ENCODE peak calls at places on chromosomes 16 and 17, in eight cellular contexts. X is tibial artery, U is HCT116, K is HepG2, O is psoas muscle, F is heart right ventricle, R is neuronal stem cell, S is left ventricle myocardium inferior. L is an unnamed sample. For H3K4me1, the result is how much of the 10 kb centered on the place peaks cover.

GRCh38 chr16:21698169-21699032 is 34.6 kb downstream of the OTOA start:
- DNase-seq in U (no peak), R (no peak), F (no peak), O (no peak), K (no peak), S (no peak), X (no peak), L (no peak)

GRCh38 chr16:18024566-18024965 is 312.0 kb downstream of the NPIPA8 start:
- DNase-seq in S (no peak), R (no peak), F (no peak), K (no peak), U (no peak), O (no peak), X (no peak), L (no peak)

GRCh38 chr17:82231562-82232321 is 2.9 kb downstream of the SLC16A3 start:
- DNase-seq in O (peak), U (no peak), S (peak), K (peak), X (peak), R (no peak), F (peak), L (no peak)

GRCh38 chr17:2054740-2055493 is at the start of gene HIC1:
- DNase-seq in X (peak), U (no peak), R (peak), O (peak), S (peak), K (peak), F (peak), L (no peak)

GRCh38 chr17:69779378-69780214 is 295.4 kb upstream of the KCNJ16 start:
- DNase-seq in R (no peak), X (no peak), F (no peak), U (no peak), O (no peak), K (no peak), S (no peak), L (no peak)

GRCh38 chr17:6753006-6753445 is 2.8 kb upstream of the XAF1 start:
- DNase-seq in X (peak), S (peak), O (peak), U (no peak), R (peak), F (peak), K (peak), L (peak)

GRCh38 chr17:48068491-48068961 is 20.4 kb downstream of the NFE2L1 start:
- DNase-seq in K (peak), U (no peak), X (no peak), S (no peak), R (no peak), F (no peak), O (no peak), L (no peak)

GRCh38 chr17:48854774-48855476 is 24.1 kb downstream of the CALCOCO2 start:
- DNase-seq in X (no peak), K (no peak), U (no peak), O (no peak), F (no peak), S (no peak), R (no peak), L (no peak)

GRCh38 chr16:15509051-15509592 is 74.7 kb downstream of the BMERB1 start:
- DNase-seq in O (no peak), K (no peak), X (no peak), R (no peak), F (no peak), U (no peak), S (no peak), L (peak)

GRCh38 chr17:8997994-8998628 is 23.2 kb upstream of the NTN1 start:
- DNase-seq in U (peak), O (peak), R (peak), X (peak), F (peak), K (peak), S (peak), L (peak)

GRCh38 chr16:87207509-87207908 is 109.7 kb downstream of the C16orf95 start:
- DNase-seq in X (no peak), F (no peak), S (no peak), R (no peak), K (no peak), O (no peak), U (no peak), L (no peak)

GRCh38 chr16:87706278-87707000 is 59.3 kb downstream of the KLHDC4 start:
- DNase-seq in R (no peak), X (no peak), O (no peak), K (peak), U (no peak), S (no peak), F (no peak), L (peak)

GRCh38 chr17:17028059-17028877 is 14.0 kb upstream of the MPRIP start:
- DNase-seq in U (peak), X (no peak), K (peak), F (peak), S (peak), R (peak), O (peak), L (peak)

GRCh38 chr17:17026163-17026562 is 16.1 kb upstream of the MPRIP start:
- DNase-seq in R (no peak), X (no peak), K (no peak), S (no peak), U (no peak), O (no peak), F (no peak), L (no peak)

GRCh38 chr17:17025621-17026020 is 16.6 kb upstream of the MPRIP start:
- DNase-seq in O (no peak), U (no peak), S (no peak), R (no peak), F (no peak), X (no peak), K (no peak), L (peak)

GRCh38 chr17:17028878-17029535 is 13.2 kb upstream of the MPRIP start:
- DNase-seq in K (peak), R (no peak), F (no peak), S (no peak), O (peak), X (no peak), U (no peak), L (no peak)

DNA sequence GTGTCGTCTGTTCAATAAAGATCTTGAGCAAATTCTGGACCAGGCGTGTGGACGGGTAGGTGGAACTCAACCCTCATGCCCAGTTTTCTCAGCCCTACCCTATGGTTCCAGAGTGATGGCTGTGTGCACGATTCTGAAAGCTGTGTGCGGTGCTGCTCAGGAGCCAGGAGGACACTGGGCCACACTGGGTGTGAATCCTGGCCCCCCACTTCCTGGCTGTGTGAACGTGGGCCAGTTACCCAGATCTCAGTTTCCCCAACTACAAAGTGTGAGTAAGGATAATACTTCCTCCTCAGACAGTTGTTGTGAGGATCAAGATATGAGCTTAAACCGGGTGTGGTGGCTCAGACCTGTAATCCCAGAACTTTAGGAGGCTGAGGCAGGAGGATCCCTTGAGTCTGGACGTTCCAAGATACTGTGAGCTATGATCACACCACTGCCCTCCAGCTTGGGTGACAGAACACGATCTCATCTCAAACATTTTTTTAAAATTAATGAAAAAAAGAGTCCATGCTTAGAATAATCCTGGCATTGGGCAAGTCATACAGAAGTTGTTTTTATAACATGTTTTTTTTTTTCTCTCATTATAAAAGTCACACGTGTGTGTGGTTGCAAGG is 14.7 kb upstream of the MPRIP start:
- DNase-seq in O (no peak), X (no peak), S (no peak), K (no peak), R (no peak), U (no peak), F (no peak), L (no peak)
- H3K27ac ChIP-seq in O (no peak), X (no peak), S (no peak), K (no peak), R (no peak), U (peak), F (no peak), L (peak)

DNA sequence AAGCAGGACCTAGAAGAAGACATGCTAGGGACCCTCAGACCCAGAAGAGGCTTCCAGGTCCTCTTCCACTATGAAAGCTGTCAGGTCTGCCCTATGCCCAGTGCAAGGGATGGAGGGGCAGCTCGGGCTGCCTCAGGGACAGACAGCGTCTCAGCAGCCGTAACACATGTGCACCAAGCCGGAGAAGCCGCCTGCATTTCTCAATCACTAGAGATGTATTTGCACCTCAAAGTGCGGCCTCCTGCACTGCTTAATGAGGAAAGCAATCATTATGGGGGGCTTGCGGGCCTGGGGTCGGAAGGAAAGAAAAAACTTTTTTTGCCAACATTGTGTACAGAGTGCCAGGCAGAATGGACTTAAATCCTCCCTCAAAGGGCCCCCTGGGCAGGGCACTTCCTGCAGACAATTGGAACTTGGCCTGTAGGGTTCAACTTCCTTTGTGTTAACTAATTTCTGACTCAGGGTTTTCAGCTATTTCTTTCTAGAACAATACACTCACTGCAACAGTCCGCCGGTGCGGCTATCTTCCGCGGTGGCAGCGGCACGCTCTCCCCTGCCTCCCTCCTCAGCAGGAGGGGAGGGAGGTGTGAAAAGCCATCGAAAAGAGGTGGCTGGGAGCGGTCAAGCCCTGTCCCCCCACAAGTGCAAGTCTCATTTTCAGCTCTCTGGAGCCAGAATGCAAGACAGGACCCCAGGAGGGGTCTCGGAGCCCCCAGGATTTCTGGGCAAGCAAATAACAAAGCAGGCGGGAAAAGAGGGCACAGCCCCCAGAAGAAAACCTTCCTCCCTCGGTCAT is 101.2 kb downstream of the ZNF423 start:
- DNase-seq in R (peak), K (no peak), F (peak), X (peak), U (no peak), O (no peak), S (peak), L (no peak)
- H3K4me1 ChIP-seq in R (under half), K (under half), F (half or more), X (under half), U (under half), O (under half), S (under half), L (under half)

DNA sequence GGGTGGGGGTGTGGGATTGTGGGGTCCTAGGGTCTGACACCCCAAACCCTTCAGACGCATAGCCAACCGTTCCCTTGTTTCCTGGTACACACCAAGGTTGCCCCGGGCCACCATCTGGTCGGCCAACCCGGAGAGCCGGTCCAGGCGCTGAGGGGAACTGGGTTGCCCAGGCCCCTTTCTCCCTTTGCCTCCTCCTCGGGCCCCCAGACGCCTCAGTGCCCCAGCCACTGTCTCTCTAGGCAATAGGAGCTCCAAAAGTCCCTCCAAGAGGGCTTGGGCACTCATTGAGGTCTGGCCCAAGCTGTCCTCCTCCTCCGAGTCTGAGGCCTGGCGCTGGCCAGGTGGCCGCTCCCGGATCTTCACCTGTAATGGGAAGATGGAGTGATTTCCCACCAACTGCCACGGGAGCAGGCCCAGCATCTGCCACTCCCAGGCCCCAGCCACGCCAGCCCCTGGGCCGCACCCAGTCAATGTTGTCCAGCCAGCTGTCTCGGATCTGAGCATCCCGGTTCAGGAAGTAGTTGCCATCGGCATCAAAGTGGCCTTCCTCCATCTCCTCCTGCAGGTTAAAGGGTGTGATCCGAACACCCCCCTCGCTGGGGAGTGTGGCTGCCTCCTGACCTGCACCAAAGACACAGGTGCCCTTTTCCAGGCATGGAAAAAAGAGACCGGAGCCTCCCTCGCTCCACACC is 1.5 kb downstream of the CD2BP2 start:
- DNase-seq in K (no peak), O (peak), F (no peak), X (no peak), U (no peak), S (no peak), R (no peak), L (no peak)
- H3K27ac ChIP-seq in K (peak), O (peak), F (no peak), X (peak), U (peak), S (peak), R (no peak), L (no peak)

GRCh38 chr16:52618753-52619497 is 72.0 kb upstream of the TOX3 start:
- DNase-seq in F (no peak), K (no peak), S (no peak), U (no peak), X (no peak), R (no peak), O (no peak), L (no peak)

GRCh38 chr16:52617591-52617990 is 70.6 kb upstream of the TOX3 start:
- DNase-seq in O (no peak), X (no peak), R (no peak), K (no peak), F (no peak), S (no peak), U (no peak), L (no peak)

GRCh38 chr16:52624891-52625290 is 77.9 kb upstream of the TOX3 start:
- DNase-seq in F (no peak), X (no peak), O (no peak), U (no peak), S (no peak), R (no peak), K (no peak), L (peak)

DNA sequence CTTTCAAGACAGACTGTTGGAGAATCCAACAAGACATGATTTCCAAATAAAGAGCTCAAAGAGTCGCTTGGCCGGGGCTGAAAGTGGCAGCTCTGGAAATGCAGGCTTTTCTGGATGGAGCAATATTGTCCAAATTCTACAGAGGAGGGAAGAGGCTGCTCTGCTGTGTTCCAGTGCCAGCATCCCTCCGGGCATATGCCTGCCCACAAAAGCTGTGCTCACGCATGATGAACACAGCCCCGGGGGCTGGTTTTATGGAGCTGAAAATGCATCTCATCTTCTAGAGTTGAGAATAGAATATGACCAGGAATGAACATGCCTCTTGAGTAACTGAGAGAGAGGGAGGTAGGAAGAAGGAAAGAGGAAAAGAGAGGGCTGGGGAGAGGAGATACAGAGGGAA is 74.7 kb upstream of the TOX3 start:
- DNase-seq in O (no peak), U (no peak), X (no peak), R (no peak), S (no peak), F (no peak), K (no peak), L (no peak)
- H3K4me1 ChIP-seq in O (under half), U (under half), X (under half), R (under half), S (under half), F (under half), K (under half), L (under half)

DNA sequence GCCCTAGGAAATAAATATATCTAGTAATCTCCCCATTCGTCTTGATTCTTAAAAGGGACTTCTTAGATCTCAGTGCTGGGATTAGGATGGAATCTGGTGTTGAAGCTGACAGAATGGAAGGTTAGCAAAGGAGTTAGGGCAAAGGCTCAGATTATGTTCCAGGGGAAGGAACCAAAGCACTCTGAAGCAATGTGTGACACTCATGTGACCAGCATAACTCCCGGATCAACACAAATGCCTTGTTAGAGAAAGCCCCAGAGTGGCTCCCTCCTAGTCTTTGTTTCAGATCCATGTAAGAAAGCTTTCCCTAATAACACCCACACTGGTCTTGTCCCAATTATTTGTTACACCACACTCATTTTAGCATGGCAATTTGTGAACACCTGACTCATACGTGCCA is 62.6 kb upstream of the ERN1 start:
- DNase-seq in S (no peak), U (no peak), K (no peak), X (no peak), O (no peak), F (no peak), R (no peak), L (no peak)
- H3K27ac ChIP-seq in S (no peak), U (no peak), K (no peak), X (no peak), O (peak), F (no peak), R (no peak), L (no peak)

DNA sequence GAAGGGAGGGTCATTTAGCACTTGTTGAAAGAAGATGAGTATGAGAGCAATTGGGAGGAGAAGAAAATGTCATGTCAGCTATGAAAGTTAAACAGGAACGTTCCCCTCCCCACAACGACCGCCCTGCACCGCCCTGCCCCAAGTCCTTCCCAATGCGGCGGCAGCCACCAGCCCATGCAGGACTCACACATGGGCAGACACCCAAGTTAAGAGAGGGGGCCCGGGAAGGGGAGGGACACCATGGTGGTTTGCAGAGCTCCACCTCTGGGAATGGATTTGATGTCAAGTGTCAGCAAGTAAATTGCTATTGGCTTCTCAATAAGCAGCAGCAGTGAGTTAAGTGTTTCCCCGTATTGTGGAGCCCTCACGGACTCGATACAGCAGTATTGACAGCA is 22.8 kb downstream of the ZFHX3 start:
- DNase-seq in X (no peak), U (no peak), O (no peak), K (no peak), R (no peak), F (no peak), S (peak), L (no peak)
- H3K4me1 ChIP-seq in X (half or more), U (under half), O (half or more), K (half or more), R (under half), F (half or more), S (half or more), L (under half)

GRCh38 chr16:399278-400019 is 2.2 kb upstream of the DECR2 start:
- DNase-seq in F (no peak), K (no peak), U (no peak), R (no peak), S (no peak), O (no peak), X (no peak), L (no peak)
- H3K27ac ChIP-seq in F (no peak), K (no peak), U (peak), R (no peak), S (no peak), O (no peak), X (no peak), L (no peak)

DNA sequence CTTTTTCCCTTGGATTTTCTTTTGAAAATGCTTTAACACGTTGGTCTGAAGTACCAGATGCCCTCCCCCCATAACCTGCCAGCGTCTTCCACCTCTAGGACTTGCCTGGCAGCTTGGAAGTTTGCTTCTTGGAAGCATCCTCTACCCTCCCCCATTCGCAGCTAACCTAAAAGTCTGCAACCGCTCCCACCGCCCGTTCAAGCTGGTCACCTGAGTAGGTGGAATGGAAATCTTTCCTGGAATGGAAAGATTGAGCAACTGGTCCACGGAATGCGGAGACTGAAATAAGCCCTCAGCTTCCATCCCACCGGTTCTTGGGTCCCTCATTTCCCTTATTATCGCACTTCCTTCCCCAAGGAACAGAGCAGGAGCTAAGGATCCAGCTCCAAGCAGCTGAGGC is 31.4 kb downstream of the HS3ST3B1 start:
- DNase-seq in R (no peak), O (no peak), S (no peak), X (no peak), U (no peak), F (no peak), K (no peak), L (no peak)
- H3K4me1 ChIP-seq in R (under half), O (under half), S (under half), X (under half), U (under half), F (under half), K (half or more), L (under half)

GRCh38 chr17:32673964-32674363 is 187.2 kb downstream of the CDK5R1 start:
- DNase-seq in K (no peak), U (no peak), X (no peak), R (no peak), O (no peak), S (no peak), F (no peak), L (no peak)
- H3K27ac ChIP-seq in K (no peak), U (no peak), X (peak), R (no peak), O (no peak), S (no peak), F (no peak), L (no peak)

GRCh38 chr17:79944251-79944812 is 91.3 kb downstream of the TBC1D16 start:
- DNase-seq in X (peak), F (no peak), O (no peak), R (no peak), U (no peak), K (no peak), S (peak), L (no peak)
- H3K4me1 ChIP-seq in X (under half), F (under half), O (under half), R (under half), U (under half), K (under half), S (under half), L (under half)